ENCODE peak calls at places on chromosomes 4 and X, in eight cellular contexts. K is tibial nerve, G is transverse colon, Q is H1, H is body of pancreas, V is ovary, F is stomach, L is right lobe of liver. S is an unnamed sample.
A peak's percentile ranks its signal among the peaks of the same experiment; 100 is the strongest.

GRCh38 chr4:108425988-108426387 is 194.4 kb upstream of the RPL34 start:
- DNase-seq in Q (no peak), V (no peak), H (no peak), K (no peak), G (no peak), L (no peak), F (no peak), S (no peak)

GRCh38 chrX:118644378-118644777 is 83.0 kb upstream of the IL13RA1 start:
- DNase-seq in K (no peak), Q (no peak), V (no peak), F (no peak), G (no peak), H (no peak), L (no peak), S (no peak)

GRCh38 chrX:68895339-68896250 is 66.8 kb downstream of the EFNB1 start:
- DNase-seq in K (peak; percentile 49), G (peak; percentile 62), L (no peak), H (peak; percentile 45), Q (no peak), V (peak; percentile 63), F (peak; percentile 59), S (peak; percentile 63)

GRCh38 chrX:46704767-46705386 is 54.0 kb downstream of the SLC9A7 start:
- DNase-seq in H (no peak), G (no peak), V (no peak), L (no peak), Q (no peak), F (no peak), K (no peak), S (no peak)

GRCh38 chr4:158769175-158769831 is 477 bp downstream of the FNIP2 start:
- DNase-seq in G (peak; percentile 37), F (peak; percentile 29), K (no peak), L (peak; percentile 62), V (peak; percentile 64), Q (no peak), H (peak; percentile 54), S (peak; percentile 42)

GRCh38 chrX:46180258-46180687 is 364.9 kb downstream of the ZNF674 start:
- DNase-seq in F (no peak), V (no peak), K (no peak), Q (no peak), H (no peak), G (no peak), L (no peak), S (no peak)

GRCh38 chr4:153318696-153319320 is 25.7 kb upstream of the MND1 start:
- DNase-seq in H (peak; percentile 56), V (peak; percentile 37), F (peak; percentile 31), Q (no peak), K (peak; percentile 33), L (no peak), G (no peak), S (peak; percentile 23)

GRCh38 chr4:8464376-8464775 is 23.8 kb downstream of the TRMT44 start:
- DNase-seq in H (no peak), K (no peak), Q (no peak), V (no peak), F (no peak), L (no peak), G (no peak), S (no peak)

GRCh38 chrX:39398973-39399268 is 597.7 kb downstream of the MID1IP1 start:
- DNase-seq in V (peak; percentile 66), K (no peak), Q (no peak), H (peak; percentile 24), L (no peak), F (no peak), G (no peak), S (no peak)

GRCh38 chr4:113646456-113646809 is 115.1 kb downstream of the CAMK2D start:
- DNase-seq in V (no peak), L (no peak), K (no peak), G (peak; percentile 63), H (no peak), Q (peak; percentile 46), F (no peak), S (no peak)

GRCh38 chr4:126778348-126778747 is 854.4 kb upstream of the INTU start:
- DNase-seq in K (no peak), H (no peak), G (no peak), Q (no peak), L (no peak), V (no peak), F (no peak), S (no peak)

GRCh38 chr4:2934077-2934812 is 29.0 kb downstream of the NOP14 start:
- DNase-seq in K (peak; percentile 62), V (peak; percentile 64), G (peak; percentile 69), F (peak; percentile 57), Q (no peak), L (peak; percentile 66), H (peak; percentile 55), S (peak; percentile 70)

GRCh38 chr4:21211836-21212235 is 511.6 kb downstream of the PACRGL start:
- DNase-seq in K (no peak), V (no peak), Q (no peak), L (no peak), H (no peak), G (no peak), F (no peak), S (no peak)
- TF ChIP-seq POLR2A in K (no peak), V (no peak), Q (no peak), L (no peak), H (no peak), G (no peak), F (no peak), S (no peak)

DNA sequence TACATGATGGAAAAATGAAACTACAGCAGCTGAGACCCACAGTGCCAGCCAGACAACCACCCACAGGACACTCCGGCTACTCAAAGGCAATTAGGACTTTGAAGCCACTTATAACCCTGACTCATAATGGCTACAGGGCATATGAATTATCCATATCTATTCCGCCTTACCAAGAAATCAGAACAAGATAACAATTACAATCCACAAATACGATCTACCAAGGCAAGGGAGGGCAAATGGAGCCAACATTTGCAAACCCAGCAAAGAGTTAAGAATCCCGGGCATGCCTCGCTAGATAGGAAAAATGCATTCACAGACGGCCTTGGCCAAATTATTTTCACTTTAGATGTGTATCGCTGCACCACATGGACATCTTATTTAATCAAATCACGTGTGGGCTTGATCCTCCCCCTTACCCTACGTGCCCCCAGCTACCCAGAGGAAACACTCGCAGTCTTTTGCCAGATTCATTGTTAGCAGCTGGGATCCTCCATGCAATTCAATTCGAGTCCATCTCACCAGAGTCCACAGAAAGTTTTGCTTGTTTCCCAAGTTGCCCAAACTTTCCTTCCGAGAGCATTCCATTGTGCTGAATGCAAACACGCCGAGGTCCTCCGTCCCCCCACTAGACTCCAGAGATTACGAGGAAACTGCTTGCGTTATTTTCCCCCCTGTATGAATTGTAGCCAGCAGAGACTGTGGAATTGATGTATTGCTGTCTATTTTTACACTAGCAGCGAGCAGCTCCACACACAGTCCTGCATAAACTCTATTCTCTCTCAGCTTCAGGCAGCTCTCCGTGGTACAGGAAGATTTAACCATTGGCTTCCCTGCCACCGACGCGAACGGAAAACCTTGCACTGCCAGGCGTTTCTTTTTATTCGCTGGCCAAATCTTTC is 1.2 kb downstream of the PPARGC1A start:
- DNase-seq in H (peak; percentile 26), G (no peak), Q (no peak), V (no peak), F (no peak), K (peak; percentile 17), L (peak; percentile 72), S (peak; percentile 51)
- TF ChIP-seq POLR2A in H (peak; percentile 44), G (peak; percentile 18), Q (no peak), V (no peak), F (no peak), K (no peak), L (peak; percentile 62), S (peak; percentile 72)

GRCh38 chrX:153794897-153795816 is 689 bp downstream of the SSR4 start:
- DNase-seq in G (peak; percentile 19), L (no peak), Q (no peak), V (no peak), K (no peak), F (no peak), H (no peak), S (no peak)

GRCh38 chrX:153792368-153792767 is 1.8 kb downstream of the IDH3G start:
- DNase-seq in L (no peak), V (no peak), Q (no peak), H (no peak), G (no peak), F (no peak), K (no peak), S (no peak)

GRCh38 chrX:153791104-153791852 is 2.9 kb downstream of the IDH3G start:
- DNase-seq in H (no peak), Q (no peak), F (no peak), G (no peak), V (no peak), K (no peak), L (no peak), S (no peak)

GRCh38 chrX:153793291-153793690 is 884 bp downstream of the IDH3G start:
- DNase-seq in L (no peak), F (no peak), V (no peak), H (no peak), K (no peak), G (no peak), Q (no peak), S (no peak)

DNA sequence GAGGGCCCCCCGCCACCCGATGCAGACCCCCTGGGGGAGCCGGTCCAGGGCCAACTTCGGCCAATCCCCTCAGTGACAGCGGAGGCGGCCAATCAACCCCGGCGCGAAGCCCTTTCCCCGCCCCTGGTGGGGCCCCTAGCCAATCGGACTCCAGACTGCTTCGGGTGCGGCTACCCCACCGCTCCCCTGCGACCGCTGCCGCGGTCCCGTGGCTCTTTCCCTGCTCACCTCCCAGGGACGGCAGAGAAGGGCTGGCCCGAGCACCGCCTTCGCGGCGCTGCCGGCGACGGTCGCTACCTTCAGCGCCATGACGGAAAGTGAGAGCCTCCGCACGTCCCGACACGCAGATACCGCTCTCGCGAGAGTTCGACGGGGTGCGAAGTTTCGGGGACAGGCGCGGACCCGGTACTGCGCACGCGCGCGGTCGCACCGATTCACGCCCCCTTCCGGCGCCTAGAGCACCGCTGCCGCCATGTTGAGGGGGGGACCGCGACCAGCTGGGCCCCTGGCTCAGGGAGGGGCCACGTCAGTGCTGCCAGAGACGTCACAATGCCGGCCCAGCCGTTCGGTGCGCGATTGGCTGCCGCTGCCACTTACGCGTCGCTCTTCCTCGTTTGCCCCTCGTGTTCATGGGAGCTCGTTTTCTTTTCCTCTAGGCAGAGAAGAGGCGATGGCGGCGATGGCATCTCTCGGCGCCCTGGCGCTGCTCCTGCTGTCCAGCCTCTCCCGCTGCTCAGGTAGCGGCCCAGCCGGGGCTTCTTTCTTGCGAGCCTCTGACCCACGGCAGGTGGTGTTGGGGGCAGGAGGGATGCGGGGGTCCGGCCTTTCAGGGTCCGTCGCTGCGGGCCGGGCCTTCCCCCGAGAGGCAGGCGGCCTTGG is at the start of the genes IDH3G and SSR4:
- DNase-seq in V (peak; percentile 95), G (peak; percentile 93), F (peak; percentile 92), L (peak; percentile 91), K (peak; percentile 87), Q (peak; percentile 81), H (peak; percentile 92), S (peak; percentile 96)
- TF ChIP-seq POLR2A in V (peak; percentile 33), G (peak; percentile 52), F (no peak), L (peak; percentile 59), K (peak; percentile 50), Q (no peak), H (peak; percentile 75), S (peak; percentile 38)

GRCh38 chr4:99852199-99852718 is 35.6 kb downstream of the DAPP1 start:
- DNase-seq in K (no peak), G (no peak), F (no peak), L (no peak), Q (no peak), V (no peak), H (no peak), S (no peak)
- TF ChIP-seq POLR2A in K (no peak), G (no peak), F (no peak), L (no peak), Q (no peak), V (no peak), H (no peak), S (no peak)